ENCODE peak calls at places on chromosomes 3 and 15, in eight cellular contexts. G is tibial nerve, C is sigmoid colon, J is upper lobe of left lung, L is K562, O is A549, I is transverse colon, U is stomach. W is an unnamed sample.
A peak's percentile ranks its signal among the peaks of the same experiment; 100 is the strongest.

GRCh38 chr3:95343228-95343627 is 1280.4 kb downstream of the NSUN3 start:
- DNase-seq in G (no peak), J (no peak), U (no peak), L (no peak), O (no peak), I (peak; percentile 36), C (no peak), W (no peak)

GRCh38 chr3:11477286-11477935 is 166.3 kb downstream of the VGLL4 start:
- DNase-seq in U (no peak), I (no peak), L (no peak), J (no peak), C (peak; percentile 72), O (peak; percentile 12), G (no peak), W (no peak)

GRCh38 chr3:41710646-41711388 is 251.1 kb downstream of the ULK4 start:
- DNase-seq in J (no peak), G (no peak), O (peak; percentile 13), I (no peak), C (no peak), U (no peak), L (no peak), W (no peak)

GRCh38 chr15:101795455-101795854 is 7.9 kb upstream of the OR4F6 start:
- DNase-seq in I (no peak), O (no peak), G (no peak), J (no peak), U (no peak), C (no peak), L (no peak), W (no peak)

GRCh38 chr3:11718582-11719405 is 75.1 kb upstream of the VGLL4 start:
- DNase-seq in G (peak; percentile 51), C (peak; percentile 77), O (peak; percentile 58), J (no peak), L (no peak), I (peak; percentile 54), U (peak; percentile 69), W (peak; percentile 81)

GRCh38 chr15:100869151-100869999 is 10.3 kb upstream of the ALDH1A3 start:
- DNase-seq in J (no peak), I (no peak), G (no peak), C (no peak), U (no peak), O (peak; percentile 25), L (peak; percentile 28), W (no peak)

GRCh38 chr3:102104093-102104492 is 254.8 kb downstream of the NFKBIZ start:
- DNase-seq in I (no peak), G (no peak), C (no peak), J (no peak), O (no peak), U (no peak), L (no peak), W (no peak)

GRCh38 chr15:82750831-82751181 is 41.1 kb upstream of the AP3B2 start:
- DNase-seq in G (no peak), L (peak; percentile 42), I (no peak), J (no peak), O (peak; percentile 18), U (no peak), C (no peak), W (no peak)

GRCh38 chr3:171916888-171917287 is 73.7 kb downstream of the TMEM212 start:
- DNase-seq in I (no peak), J (no peak), O (no peak), G (no peak), C (no peak), U (no peak), L (no peak), W (no peak)

GRCh38 chr3:52253314-52254260 is 8.0 kb downstream of the PPM1M start:
- DNase-seq in L (no peak), U (peak; percentile 48), I (peak; percentile 68), J (no peak), O (no peak), G (no peak), C (no peak), W (peak; percentile 76)

GRCh38 chr3:66382142-66382541 is 118.7 kb downstream of the LRIG1 start:
- DNase-seq in C (no peak), L (no peak), O (no peak), G (no peak), J (no peak), I (no peak), U (no peak), W (no peak)

GRCh38 chr15:31476866-31477265 is 150.2 kb downstream of the KLF13 start:
- DNase-seq in G (no peak), I (peak; percentile 6), O (no peak), L (no peak), J (no peak), U (peak; percentile 17), C (peak; percentile 28), W (peak; percentile 40)

GRCh38 chr3:126476166-126476975 is 680 bp upstream of the ZXDC start:
- DNase-seq in L (peak; percentile 59), G (peak; percentile 53), C (no peak), O (peak; percentile 59), J (peak; percentile 90), U (peak; percentile 65), I (no peak), W (peak; percentile 86)

DNA sequence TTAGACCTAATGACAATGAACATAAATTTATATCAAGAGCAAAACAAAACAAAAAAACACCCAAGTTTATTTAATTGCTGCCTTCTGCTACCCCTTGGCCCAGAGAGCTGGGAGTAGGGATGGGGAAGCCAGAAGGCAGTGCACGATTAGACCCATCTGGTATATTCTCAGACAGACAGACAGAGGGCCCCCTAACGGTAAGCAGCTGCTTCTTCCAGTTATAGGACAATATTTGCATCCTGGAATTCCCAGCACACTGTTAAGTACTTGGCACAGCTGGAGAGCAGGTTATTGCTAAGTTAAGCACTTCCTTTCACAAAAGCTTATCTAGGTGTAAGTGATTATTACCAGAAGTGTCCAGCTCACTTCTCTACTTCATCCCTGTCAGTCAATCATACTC is 39.3 kb downstream of the C2CD4B start:
- DNase-seq in I (peak; percentile 50), G (no peak), O (peak; percentile 74), L (peak; percentile 31), C (no peak), U (no peak), J (no peak), W (no peak)
- TF ChIP-seq CTCF in I (peak; percentile 34), G (no peak), O (peak; percentile 39), L (peak; percentile 57), C (peak; percentile 24), U (peak; percentile 45), J (peak; percentile 28), W (peak; percentile 8)

GRCh38 chr3:185878920-185879319 is 54.1 kb upstream of the IGF2BP2 start:
- DNase-seq in L (no peak), C (no peak), G (no peak), U (no peak), O (no peak), J (no peak), I (no peak), W (no peak)
- TF ChIP-seq EP300 in L (no peak), C (no peak), G (no peak), U (no peak), O (no peak), J (no peak), I (no peak), W (no peak)

GRCh38 chr3:43997788-43998373 is 243.8 kb upstream of the TOPAZ1 start:
- DNase-seq in O (peak; percentile 11), J (peak; percentile 54), L (no peak), C (no peak), U (no peak), G (no peak), I (no peak), W (no peak)

GRCh38 chr3:43995929-43996378 is 245.7 kb upstream of the TOPAZ1 start:
- DNase-seq in C (no peak), O (peak; percentile 52), I (no peak), G (no peak), U (no peak), L (no peak), J (no peak), W (no peak)

GRCh38 chr3:43995078-43995928 is 246.4 kb upstream of the TOPAZ1 start:
- DNase-seq in U (no peak), I (no peak), O (peak; percentile 80), G (no peak), C (no peak), J (peak; percentile 86), L (no peak), W (no peak)

GRCh38 chr3:43996379-43997301 is 245.0 kb upstream of the TOPAZ1 start:
- DNase-seq in L (no peak), U (no peak), G (no peak), C (no peak), O (peak; percentile 78), J (peak; percentile 84), I (no peak), W (no peak)

DNA sequence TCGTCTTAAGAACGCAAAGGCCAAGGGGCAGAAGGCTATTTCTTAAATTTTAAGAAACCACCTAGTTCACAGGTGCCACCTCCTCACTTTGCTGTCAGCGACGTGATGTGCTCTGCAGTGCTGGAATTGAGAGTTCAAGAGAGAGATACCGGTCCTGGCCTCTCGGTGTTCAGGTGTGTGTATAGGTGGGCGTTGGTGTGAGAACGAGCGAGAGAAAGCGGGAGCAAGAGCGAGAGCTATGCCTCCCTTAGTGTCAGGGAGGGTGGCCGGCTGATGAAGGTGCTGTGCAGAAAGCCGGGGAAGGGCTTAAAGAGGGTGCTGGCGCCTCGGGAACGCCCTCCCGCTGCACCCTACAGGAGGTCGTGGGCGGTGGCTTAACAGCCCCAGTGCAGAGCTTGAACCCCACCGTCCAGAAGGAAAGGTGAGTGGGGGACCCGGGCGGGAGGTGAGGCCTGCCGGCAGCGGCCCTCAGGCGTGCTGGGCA is 247.1 kb upstream of the TOPAZ1 start:
- DNase-seq in C (no peak), O (no peak), G (no peak), I (no peak), L (no peak), J (no peak), U (no peak), W (no peak)
- TF ChIP-seq POLR2A in C (no peak), O (no peak), G (no peak), I (no peak), L (no peak), J (no peak), U (no peak), W (no peak)

GRCh38 chr15:41424809-41425208 is 7.9 kb downstream of the RTF1 start:
- DNase-seq in L (no peak), C (peak; percentile 14), U (no peak), J (no peak), O (peak; percentile 4), G (no peak), I (no peak), W (no peak)
- TF ChIP-seq CTCF in L (peak; percentile 27), C (no peak), U (no peak), J (no peak), O (no peak), G (no peak), I (no peak), W (no peak)

DNA sequence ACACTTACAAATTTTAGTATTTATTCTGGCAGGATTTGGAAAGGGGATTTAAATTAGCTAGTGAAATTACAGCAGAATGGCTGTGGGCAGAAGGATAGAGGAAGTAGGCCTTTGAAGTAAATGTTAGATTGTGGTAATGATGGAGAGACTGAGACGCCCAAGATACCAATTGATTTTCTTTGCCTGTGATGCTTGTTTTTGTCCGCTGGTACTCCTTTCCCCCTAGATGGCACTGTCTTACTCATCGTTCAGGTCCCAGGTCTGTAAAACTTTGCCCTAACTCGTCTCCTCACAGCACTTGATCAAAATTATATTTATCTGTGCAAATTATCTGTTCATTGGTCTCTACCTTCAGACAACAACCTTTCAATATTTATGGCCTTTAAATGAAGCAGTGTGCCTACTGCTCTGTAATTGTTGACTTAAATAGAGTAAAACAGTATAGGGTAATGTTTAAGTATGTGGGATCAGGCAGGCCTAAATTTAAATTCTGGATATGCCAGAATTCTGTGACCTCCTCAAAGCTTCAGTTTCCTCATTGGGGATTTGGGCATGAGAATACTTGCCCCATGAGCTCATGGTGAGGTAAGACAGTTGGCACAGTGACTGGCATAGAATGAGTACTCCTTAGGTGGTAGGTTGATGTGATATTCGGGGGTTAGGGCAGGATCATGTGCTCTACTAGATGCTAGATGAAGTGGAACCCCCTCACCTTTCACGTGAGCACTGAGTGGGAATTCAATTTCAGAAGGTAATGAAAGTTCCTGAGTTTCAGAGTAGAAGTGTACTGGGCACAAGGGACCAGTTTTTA is 14.7 kb downstream of the ARL8B start:
- DNase-seq in C (no peak), G (no peak), J (no peak), U (no peak), I (no peak), L (peak; percentile 55), O (peak; percentile 48), W (no peak)
- TF ChIP-seq EP300 in C (no peak), G (no peak), J (no peak), U (no peak), I (no peak), L (no peak), O (no peak), W (no peak)